ENCODE peak calls at places on chromosomes 13 and 19, in eight cellular contexts. H is right atrium auricular region, F is IMR-90, G is pancreas, E is lung, I is WERI-Rb-1, J is heart right ventricle, A is adrenal gland. Z is an unnamed sample.

GRCh38 chr13:69793803-69794453 is 313.7 kb upstream of the ATXN8OS start:
- DNase-seq in H (no peak), F (no peak), G (no peak), E (no peak), I (peak; percentile 9), J (no peak), A (no peak), Z (no peak)

GRCh38 chr13:80131204-80131603 is 209.7 kb downstream of the SPRY2 start:
- DNase-seq in H (peak; percentile 81), F (peak; percentile 46), G (peak; percentile 63), E (peak; percentile 82), I (peak; percentile 9), J (peak; percentile 84), A (peak; percentile 66), Z (peak; percentile 55)

GRCh38 chr13:42895781-42896180 is 96.3 kb downstream of the EPSTI1 start:
- DNase-seq in H (no peak), F (no peak), G (no peak), E (no peak), I (no peak), J (no peak), A (no peak), Z (no peak)

GRCh38 chr13:41985788-41986508 is 25.0 kb upstream of the VWA8 start:
- DNase-seq in H (no peak), F (peak; percentile 35), G (no peak), E (no peak), I (no peak), J (no peak), A (no peak), Z (peak; percentile 39)

GRCh38 chr19:18594096-18594823 is 5.7 kb downstream of the REX1BD start:
- DNase-seq in H (peak; percentile 73), F (peak; percentile 76), G (peak; percentile 87), E (peak; percentile 57), I (peak; percentile 75), J (peak; percentile 80), A (peak; percentile 75), Z (peak; percentile 78)

GRCh38 chr19:56538254-56538760 is 441 bp upstream of the ZFP28 start:
- DNase-seq in H (peak; percentile 87), F (peak; percentile 85), G (peak; percentile 98), E (peak; percentile 93), I (peak; percentile 96), J (peak; percentile 94), A (peak; percentile 91), Z (peak; percentile 86)

GRCh38 chr13:39422845-39423565 is 180.0 kb downstream of the LHFPL6 start:
- DNase-seq in H (no peak), F (no peak), G (no peak), E (no peak), I (no peak), J (no peak), A (no peak), Z (no peak)

GRCh38 chr13:80303225-80303811 is 37.6 kb downstream of the SPRY2 start:
- DNase-seq in H (no peak), F (no peak), G (no peak), E (no peak), I (no peak), J (no peak), A (no peak), Z (no peak)

GRCh38 chr19:3176715-3177501 is 1.7 kb upstream of the S1PR4 start:
- DNase-seq in H (no peak), F (peak; percentile 67), G (peak; percentile 74), E (peak; percentile 76), I (no peak), J (no peak), A (no peak), Z (peak; percentile 69)

GRCh38 chr13:60448907-60449510 is 52.0 kb downstream of the TDRD3 start:
- DNase-seq in H (no peak), F (peak; percentile 68), G (no peak), E (no peak), I (peak; percentile 5), J (no peak), A (peak; percentile 26), Z (no peak)

GRCh38 chr19:1561236-1561842 is 6.8 kb downstream of the MEX3D start:
- DNase-seq in H (no peak), F (no peak), G (peak; percentile 48), E (no peak), I (no peak), J (no peak), A (no peak), Z (no peak)

GRCh38 chr19:2460245-2460644 is 3.5 kb upstream of the LMNB2 start:
- DNase-seq in H (no peak), F (no peak), G (no peak), E (no peak), I (no peak), J (no peak), A (no peak), Z (no peak)

GRCh38 chr19:1250374-1251232 is 2.2 kb downstream of the MIDN start:
- DNase-seq in H (no peak), F (peak; percentile 60), G (peak; percentile 86), E (no peak), I (peak; percentile 85), J (no peak), A (peak; percentile 75), Z (peak; percentile 51)

GRCh38 chr19:38676023-38676877 is 28.8 kb downstream of the ACTN4 start:
- DNase-seq in H (no peak), F (peak; percentile 78), G (no peak), E (no peak), I (no peak), J (no peak), A (no peak), Z (no peak)

GRCh38 chr13:113029487-113030258 is 60.7 kb downstream of the MCF2L start:
- DNase-seq in H (no peak), F (no peak), G (peak; percentile 66), E (no peak), I (peak; percentile 89), J (peak; percentile 54), A (no peak), Z (no peak)

GRCh38 chr19:20259615-20260014 is 92.6 kb downstream of the ZNF486 start:
- DNase-seq in H (no peak), F (no peak), G (no peak), E (no peak), I (no peak), J (no peak), A (no peak), Z (no peak)

GRCh38 chr13:87311165-87311564 is 360.0 kb upstream of the SLITRK5 start:
- DNase-seq in H (no peak), F (no peak), G (no peak), E (no peak), I (no peak), J (no peak), A (no peak), Z (no peak)

GRCh38 chr19:15266683-15267082 is 34.4 kb upstream of the EPHX3 start:
- DNase-seq in H (no peak), F (no peak), G (no peak), E (no peak), I (no peak), J (no peak), A (no peak), Z (peak; percentile 32)

GRCh38 chr13:48585456-48585840 is 52.6 kb upstream of the RCBTB2 start:
- DNase-seq in H (no peak), F (no peak), G (no peak), E (peak; percentile 15), I (no peak), J (no peak), A (no peak), Z (peak; percentile 64)

GRCh38 chr13:80342541-80343371 is 1.8 kb upstream of the SPRY2 start:
- DNase-seq in H (peak; percentile 90), F (peak; percentile 66), G (peak; percentile 94), E (peak; percentile 89), I (peak; percentile 64), J (peak; percentile 91), A (peak; percentile 86), Z (peak; percentile 75)

GRCh38 chr19:6276447-6276846 is 3.3 kb downstream of the MLLT1 start:
- DNase-seq in H (peak; percentile 87), F (peak; percentile 55), G (no peak), E (peak; percentile 54), I (peak; percentile 70), J (peak; percentile 70), A (peak; percentile 57), Z (no peak)

GRCh38 chr13:31093145-31093885 is 68.4 kb downstream of the HSPH1 start:
- DNase-seq in H (no peak), F (no peak), G (no peak), E (no peak), I (no peak), J (no peak), A (no peak), Z (no peak)

GRCh38 chr13:80029170-80029569 is 311.8 kb downstream of the SPRY2 start:
- DNase-seq in H (no peak), F (no peak), G (peak; percentile 36), E (no peak), I (no peak), J (peak; percentile 9), A (no peak), Z (no peak)

GRCh38 chr19:55689366-55690108 is 14.5 kb downstream of the EPN1 start:
- DNase-seq in H (no peak), F (no peak), G (no peak), E (no peak), I (no peak), J (no peak), A (no peak), Z (no peak)

GRCh38 chr13:107900775-107901174 is 314.6 kb downstream of the LIG4 start:
- DNase-seq in H (no peak), F (peak; percentile 87), G (no peak), E (no peak), I (no peak), J (no peak), A (no peak), Z (no peak)

GRCh38 chr13:48094404-48094780 is 512 bp downstream of the MED4 start:
- DNase-seq in H (no peak), F (no peak), G (no peak), E (no peak), I (no peak), J (no peak), A (peak; percentile 22), Z (no peak)

GRCh38 chr19:6270822-6271221 is 9.0 kb downstream of the MLLT1 start:
- DNase-seq in H (no peak), F (no peak), G (no peak), E (no peak), I (no peak), J (no peak), A (no peak), Z (no peak)

GRCh38 chr13:44397766-44398223 is 24.2 kb downstream of the SERP2 start:
- DNase-seq in H (no peak), F (peak; percentile 20), G (no peak), E (no peak), I (peak; percentile 56), J (no peak), A (no peak), Z (no peak)
- H3K4me3 ChIP-seq in H (no peak overlapping the region), F (no peak overlapping the region), G (no peak overlapping the region), E (no peak overlapping the region), I (peak overlapping the region; percentile 28), J (peak overlapping the region; percentile 17), A (no peak overlapping the region), Z (no peak overlapping the region)

GRCh38 chr13:111270126-111270525 is 50.3 kb upstream of the TEX29 start:
- DNase-seq in H (peak; percentile 28), F (no peak), G (no peak), E (no peak), I (no peak), J (no peak), A (peak; percentile 10), Z (no peak)
- H3K36me3 ChIP-seq in H (peaks cover 44% of the 10 kb centered on the region), F (peaks cover 31% of the 10 kb centered on the region), G (peaks cover 18% of the 10 kb centered on the region), E (peaks cover 9% of the 10 kb centered on the region), I (peaks cover 47% of the 10 kb centered on the region), J (peaks cover 91% of the 10 kb centered on the region), A (peaks cover 53% of the 10 kb centered on the region), Z (peaks cover 8% of the 10 kb centered on the region)

GRCh38 chr13:40530961-40531360 is 135.5 kb downstream of the FOXO1 start:
- DNase-seq in H (no peak), F (no peak), G (no peak), E (no peak), I (no peak), J (no peak), A (no peak), Z (no peak)
- H3K4me3 ChIP-seq in H (no peak overlapping the region), F (no peak overlapping the region), G (no peak overlapping the region), E (no peak overlapping the region), I (no peak overlapping the region), J (no peak overlapping the region), A (no peak overlapping the region), Z (no peak overlapping the region)

GRCh38 chr13:21089827-21090226 is 28.4 kb upstream of the LATS2 start:
- DNase-seq in H (no peak), F (no peak), G (no peak), E (no peak), I (no peak), J (no peak), A (no peak), Z (no peak)
- H3K36me3 ChIP-seq in H (no peaks in the 10 kb centered on the region), F (no peaks in the 10 kb centered on the region), G (no peaks in the 10 kb centered on the region), E (no peaks in the 10 kb centered on the region), I (no peaks in the 10 kb centered on the region), J (no peaks in the 10 kb centered on the region), A (no peaks in the 10 kb centered on the region), Z (no peaks in the 10 kb centered on the region)